ENCODE peak calls at places on chromosomes 7 and 10, in four cellular contexts. One of them, this sample, is unnamed.

GRCh38 chr10:127736915-127737562 is at the start of gene FOXI2:
- DNase-seq in HL-60: no peak
- DNase-seq in K562: no peak
- DNase-seq in GM12878: no peak
- DNase-seq in this sample: no peak

GRCh38 chr10:75207868-75208167 is 2.8 kb upstream of the VDAC2 start:
- DNase-seq in HL-60: no peak
- DNase-seq in K562: no peak
- DNase-seq in GM12878: no peak
- DNase-seq in this sample: no peak

GRCh38 chr7:142487124-142487523 is 229.3 kb upstream of the PRSS58 start:
- DNase-seq in HL-60: no peak
- DNase-seq in K562: no peak
- DNase-seq in GM12878: no peak
- DNase-seq in this sample: no peak

GRCh38 chr10:113520606-113521481 is 32.0 kb upstream of the HABP2 start:
- DNase-seq in HL-60: peak; percentile 43
- DNase-seq in K562: peak; percentile 62
- DNase-seq in GM12878: no peak
- DNase-seq in this sample: peak; percentile 50

GRCh38 chr7:47483604-47484273 is 98.2 kb downstream of the TNS3 start:
- DNase-seq in HL-60: no peak
- DNase-seq in K562: no peak
- DNase-seq in GM12878: no peak
- DNase-seq in this sample: no peak

GRCh38 chr10:127881262-127881661 is 11.5 kb downstream of the CLRN3 start:
- DNase-seq in HL-60: no peak
- DNase-seq in K562: no peak
- DNase-seq in GM12878: no peak
- DNase-seq in this sample: no peak

GRCh38 chr10:84176836-84177474 is 3.4 kb downstream of the GPR15LG start:
- DNase-seq in HL-60: no peak
- DNase-seq in K562: no peak
- DNase-seq in GM12878: no peak
- DNase-seq in this sample: no peak

GRCh38 chr7:149196705-149197171 is 1.4 kb downstream of the ZNF282 start:
- DNase-seq in HL-60: peak; percentile 13
- DNase-seq in K562: peak; percentile 44
- DNase-seq in GM12878: no peak
- DNase-seq in this sample: no peak

GRCh38 chr7:117186631-117187030 is 136.2 kb downstream of the WNT2 start:
- DNase-seq in HL-60: no peak
- DNase-seq in K562: no peak
- DNase-seq in GM12878: no peak
- DNase-seq in this sample: no peak

GRCh38 chr10:3118621-3119020 is 51.3 kb downstream of the PFKP start:
- DNase-seq in HL-60: no peak
- DNase-seq in K562: no peak
- DNase-seq in GM12878: no peak
- DNase-seq in this sample: no peak
- TF ChIP-seq POLR2AphosphoS5 in HL-60: no peak
- TF ChIP-seq POLR2AphosphoS5 in K562: no peak
- TF ChIP-seq POLR2AphosphoS5 in GM12878: no peak
- TF ChIP-seq POLR2AphosphoS5 in this sample: no peak

DNA sequence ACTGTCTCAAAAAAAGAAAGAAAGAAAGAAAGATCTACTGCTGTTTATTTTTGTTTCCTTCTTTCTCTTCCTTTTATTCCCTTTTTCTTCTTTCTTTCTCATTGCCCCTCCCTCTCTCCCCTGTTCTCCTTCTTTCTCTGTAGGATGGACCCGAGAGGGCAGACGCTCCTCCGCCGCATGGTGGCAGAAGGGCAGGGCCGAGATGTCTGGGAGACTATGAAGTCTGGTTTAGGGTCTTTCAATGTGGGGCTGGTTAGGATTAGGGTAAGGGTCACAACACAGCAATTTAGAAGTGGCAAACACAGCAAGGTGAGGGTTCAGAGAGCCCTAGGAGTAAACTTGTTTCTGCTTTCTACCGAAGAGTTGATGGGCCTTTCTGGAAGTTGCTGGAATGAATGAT is 45.7 kb upstream of the RASGEF1A start:
- DNase-seq in HL-60: no peak
- DNase-seq in K562: peak; percentile 27
- DNase-seq in GM12878: no peak
- DNase-seq in this sample: no peak
- TF ChIP-seq SPI1 in HL-60: no peak
- TF ChIP-seq SPI1 in K562: no peak
- TF ChIP-seq SPI1 in GM12878: no peak
- TF ChIP-seq SPI1 in this sample: no peak

DNA sequence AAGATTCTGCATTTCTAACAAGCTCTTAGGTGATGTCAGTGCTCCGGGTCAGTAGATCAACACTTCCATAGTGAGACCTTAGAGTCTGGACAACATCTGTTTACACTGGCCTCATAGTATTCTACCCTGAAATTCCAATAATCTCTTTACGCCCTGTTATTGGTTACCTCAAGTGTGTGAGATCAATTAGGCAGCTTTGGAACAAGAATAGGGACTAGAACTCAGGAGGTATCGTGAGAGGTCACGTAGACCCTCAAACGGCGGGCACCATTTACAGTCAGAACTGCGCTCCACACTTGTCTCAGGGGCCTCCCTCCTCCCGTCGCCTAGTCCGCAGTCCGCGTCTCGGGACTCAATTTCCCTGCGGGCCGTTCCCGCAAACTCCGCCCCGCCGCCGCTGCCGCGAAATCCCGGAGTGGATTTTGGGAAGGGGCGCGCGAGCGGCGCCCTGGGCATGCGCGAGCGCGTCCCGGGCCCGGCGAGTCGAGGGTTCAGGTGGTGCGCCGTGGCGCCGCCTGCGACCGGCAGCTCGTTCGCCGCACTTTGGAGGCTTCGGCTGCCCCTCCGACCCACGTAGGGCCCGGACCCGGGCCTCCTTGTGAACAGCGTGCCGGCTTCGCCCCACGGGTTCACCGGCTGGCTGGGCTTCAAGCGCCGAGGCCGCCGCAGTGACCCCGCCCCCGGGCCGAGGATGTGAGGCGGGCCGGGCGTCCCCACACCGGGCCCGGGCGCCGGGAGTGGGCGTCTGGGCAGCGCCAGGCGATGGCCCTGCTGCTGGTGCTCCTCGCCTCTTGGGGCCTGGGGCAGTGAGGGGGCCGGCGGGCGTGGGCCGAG is at the start of gene PLEKHA8:
- DNase-seq in HL-60: peak; percentile 88
- DNase-seq in K562: peak; percentile 84
- DNase-seq in GM12878: peak; percentile 61
- DNase-seq in this sample: peak; percentile 59
- TF ChIP-seq POLR2AphosphoS5 in HL-60: no peak
- TF ChIP-seq POLR2AphosphoS5 in K562: peak; percentile 57
- TF ChIP-seq POLR2AphosphoS5 in GM12878: peak; percentile 75
- TF ChIP-seq POLR2AphosphoS5 in this sample: no peak

GRCh38 chr10:12636585-12636984 is 287.2 kb downstream of the CAMK1D start:
- DNase-seq in HL-60: no peak
- DNase-seq in K562: no peak
- DNase-seq in GM12878: no peak
- DNase-seq in this sample: no peak

GRCh38 chr10:12637649-12638048 is 288.3 kb downstream of the CAMK1D start:
- DNase-seq in HL-60: no peak
- DNase-seq in K562: no peak
- DNase-seq in GM12878: no peak
- DNase-seq in this sample: no peak

GRCh38 chr10:12634532-12634931 is 285.2 kb downstream of the CAMK1D start:
- DNase-seq in HL-60: no peak
- DNase-seq in K562: no peak
- DNase-seq in GM12878: no peak
- DNase-seq in this sample: no peak

GRCh38 chr10:12633776-12634390 is 284.5 kb downstream of the CAMK1D start:
- DNase-seq in HL-60: no peak
- DNase-seq in K562: no peak
- DNase-seq in GM12878: no peak
- DNase-seq in this sample: no peak

DNA sequence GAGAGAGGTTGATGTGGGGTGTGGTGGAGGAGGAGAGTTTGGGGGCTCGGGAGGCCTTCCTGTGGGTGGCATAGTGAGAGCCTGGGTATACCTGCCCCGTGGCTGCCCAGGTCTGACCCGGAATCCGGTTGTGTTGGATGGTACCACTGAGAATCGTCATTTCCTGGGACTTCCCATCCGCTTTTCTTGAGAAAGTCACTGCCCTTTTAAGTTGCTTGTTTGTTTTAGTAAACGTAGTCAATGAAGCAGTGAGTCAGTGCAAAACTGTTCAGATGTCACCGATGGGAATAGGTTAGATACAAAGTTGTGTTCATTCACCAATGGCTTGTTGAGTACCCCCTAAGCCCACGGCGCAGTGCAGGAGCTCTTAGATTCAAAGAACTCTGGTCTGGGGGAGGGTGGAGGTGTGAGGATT is 285.8 kb downstream of the CAMK1D start:
- DNase-seq in HL-60: no peak
- DNase-seq in K562: no peak
- DNase-seq in GM12878: no peak
- DNase-seq in this sample: no peak
- TF ChIP-seq SPI1 in HL-60: no peak
- TF ChIP-seq SPI1 in K562: no peak
- TF ChIP-seq SPI1 in GM12878: no peak
- TF ChIP-seq SPI1 in this sample: no peak

DNA sequence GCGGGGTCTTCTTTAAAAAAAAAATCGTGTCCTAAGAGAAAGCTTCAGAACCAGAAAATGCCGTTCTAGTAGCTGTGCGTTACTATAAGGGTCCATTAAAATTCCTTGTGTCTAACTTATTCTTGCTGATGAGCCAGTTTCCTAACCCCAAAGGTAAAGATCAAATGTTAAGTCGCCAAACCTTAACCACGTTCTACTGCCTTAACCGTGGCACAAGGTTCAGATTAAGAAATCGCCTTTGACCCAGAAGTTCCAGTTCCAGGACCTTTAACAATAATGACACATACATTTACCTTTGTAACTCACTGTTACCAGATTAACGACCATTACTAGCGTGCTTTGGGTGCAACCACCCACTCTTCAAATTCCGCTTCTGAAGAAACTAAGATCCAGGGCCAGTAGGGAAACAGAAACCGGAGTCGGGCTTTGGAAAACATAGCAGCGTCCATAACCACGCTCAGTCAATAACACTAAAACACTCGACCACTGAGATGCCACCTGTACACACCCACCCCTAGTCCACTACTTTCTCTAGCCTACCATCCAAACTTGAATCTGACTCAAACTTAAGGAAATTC is 620 bp downstream of the BET1 start:
- DNase-seq in HL-60: peak; percentile 4
- DNase-seq in K562: peak; percentile 12
- DNase-seq in GM12878: no peak
- DNase-seq in this sample: no peak
- TF ChIP-seq POLR2AphosphoS5 in HL-60: no peak
- TF ChIP-seq POLR2AphosphoS5 in K562: no peak
- TF ChIP-seq POLR2AphosphoS5 in GM12878: no peak
- TF ChIP-seq POLR2AphosphoS5 in this sample: no peak

DNA sequence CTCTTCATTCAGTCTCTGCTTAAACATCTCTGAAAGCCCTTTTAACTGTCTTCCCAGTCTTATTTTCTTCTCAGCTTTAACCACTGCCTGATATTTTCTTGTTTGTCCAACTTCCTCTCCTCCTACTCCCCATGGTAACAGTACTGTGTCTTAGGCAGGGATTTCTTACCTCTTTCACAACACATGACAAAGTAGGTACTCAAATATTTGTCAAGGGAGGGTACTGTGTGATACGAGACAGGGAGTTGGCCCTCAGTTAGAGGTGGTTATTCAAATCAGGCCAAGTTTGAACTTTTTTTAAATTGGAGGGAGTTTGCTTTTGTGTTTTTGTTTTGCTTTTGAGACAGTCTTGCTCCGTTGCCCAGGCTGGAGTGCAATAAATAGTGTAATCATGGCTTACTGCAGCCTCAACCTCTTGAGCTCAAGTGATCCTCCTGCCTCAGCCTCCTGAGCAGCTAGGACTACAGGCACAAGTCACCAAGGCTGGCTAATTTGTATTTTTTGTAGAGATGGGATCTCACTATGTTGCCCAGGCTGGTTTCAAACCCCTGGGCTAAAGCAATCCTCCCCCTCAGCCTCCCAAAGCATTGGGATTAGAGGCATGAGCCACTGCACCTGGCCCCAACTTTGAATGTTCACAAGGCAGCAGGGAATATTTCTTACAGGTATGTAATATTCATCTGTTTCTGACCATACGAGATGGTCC is 2.5 kb upstream of the KPNA7 start:
- DNase-seq in HL-60: no peak
- DNase-seq in K562: no peak
- DNase-seq in GM12878: no peak
- DNase-seq in this sample: no peak
- TF ChIP-seq SPI1 in HL-60: peak; percentile 2
- TF ChIP-seq SPI1 in K562: no peak
- TF ChIP-seq SPI1 in GM12878: no peak
- TF ChIP-seq SPI1 in this sample: no peak

DNA sequence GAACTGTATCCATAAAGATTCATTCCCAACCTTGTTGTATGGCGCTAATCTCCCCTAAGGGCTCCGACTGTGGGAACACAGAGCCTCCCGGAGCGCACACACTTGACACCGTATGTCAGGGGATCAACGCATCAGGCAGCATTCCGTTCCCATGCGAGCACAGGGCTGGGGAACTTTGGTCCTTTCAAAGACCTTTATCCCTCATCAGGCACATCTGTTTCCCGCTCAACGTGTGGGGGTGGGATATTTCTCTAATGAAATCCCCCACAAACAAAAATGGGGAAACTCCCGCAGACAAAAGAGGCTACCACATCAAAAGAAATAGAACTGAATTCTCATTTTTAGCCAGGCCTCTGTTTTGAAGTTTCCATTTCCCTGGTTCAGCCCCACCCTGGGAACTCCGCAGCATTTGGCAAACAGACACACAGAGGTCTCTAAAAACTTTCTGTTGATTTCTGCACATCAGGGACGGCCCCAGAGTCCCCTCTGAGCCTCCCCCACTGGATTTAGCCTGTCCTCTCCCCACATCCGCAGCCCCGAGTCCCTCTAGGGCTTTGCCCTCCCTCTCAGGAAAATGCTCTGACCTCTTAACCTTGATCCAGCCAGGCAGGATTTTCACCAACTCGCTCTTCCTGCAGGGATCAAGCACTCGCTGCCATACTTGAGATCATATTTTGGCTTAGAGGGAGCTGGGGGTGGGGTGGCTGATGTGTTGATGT is 6.5 kb downstream of the CPA5 start:
- DNase-seq in HL-60: no peak
- DNase-seq in K562: no peak
- DNase-seq in GM12878: peak; percentile 46
- DNase-seq in this sample: no peak
- TF ChIP-seq POLR2AphosphoS5 in HL-60: no peak
- TF ChIP-seq POLR2AphosphoS5 in K562: no peak
- TF ChIP-seq POLR2AphosphoS5 in GM12878: no peak
- TF ChIP-seq POLR2AphosphoS5 in this sample: no peak

This sample was measured in GM12891.